ENCODE peak calls at places on chromosomes 5 and 9, in nine cellular contexts. R is choroid plexus epithelial cell, T is fibroblast of mammary gland, Q is ovary, C is lower lobe of right lung, L is A549, I is HFF-Myc, O is GM12865, M is astrocyte of the spinal cord. U is an unnamed sample.
A peak's percentile ranks its signal among the peaks of the same experiment; 100 is the strongest.

GRCh38 chr5:113242481-113243348 is 192.1 kb downstream of the TSSK1B start:
- DNase-seq in R (no peak), C (no peak), Q (no peak), T (peak; percentile 35), M (no peak), O (no peak), L (no peak), I (no peak), U (no peak)

GRCh38 chr5:71924980-71925379 is 182.3 kb upstream of the MAP1B start:
- DNase-seq in Q (no peak), T (peak; percentile 40), I (no peak), L (peak; percentile 75), O (no peak), R (peak; percentile 75), M (peak; percentile 66), C (no peak), U (peak; percentile 39)

GRCh38 chr9:90009447-90009846 is 404.6 kb downstream of the GADD45G start:
- DNase-seq in R (no peak), I (no peak), L (no peak), C (peak; percentile 56), Q (no peak), O (peak; percentile 25), T (no peak), M (no peak), U (no peak)

GRCh38 chr9:8783999-8784398 is 984.4 kb upstream of the DMAC1 start:
- DNase-seq in Q (no peak), C (no peak), R (no peak), T (no peak), I (no peak), L (no peak), M (no peak), O (no peak), U (peak; percentile 18)

GRCh38 chr5:6759401-6759800 is 46.2 kb downstream of the TENT4A start:
- DNase-seq in M (no peak), Q (no peak), L (peak; percentile 56), O (no peak), I (no peak), R (peak; percentile 20), C (no peak), T (peak; percentile 27), U (peak; percentile 13)

GRCh38 chr9:95017062-95017461 is 290.6 kb downstream of the AOPEP start:
- DNase-seq in L (no peak), O (no peak), I (no peak), C (no peak), M (no peak), Q (no peak), T (peak; percentile 39), R (no peak), U (no peak)

GRCh38 chr9:105760053-105760452 is 65.7 kb downstream of the TMEM38B start:
- DNase-seq in C (no peak), M (no peak), T (peak; percentile 18), O (no peak), Q (no peak), L (peak; percentile 1), I (no peak), R (peak; percentile 4), U (no peak)

GRCh38 chr9:84940294-84940693 is 270.8 kb downstream of the NTRK2 start:
- DNase-seq in M (peak; percentile 10), C (no peak), I (no peak), O (no peak), Q (no peak), T (peak; percentile 16), L (no peak), R (no peak), U (no peak)

DNA sequence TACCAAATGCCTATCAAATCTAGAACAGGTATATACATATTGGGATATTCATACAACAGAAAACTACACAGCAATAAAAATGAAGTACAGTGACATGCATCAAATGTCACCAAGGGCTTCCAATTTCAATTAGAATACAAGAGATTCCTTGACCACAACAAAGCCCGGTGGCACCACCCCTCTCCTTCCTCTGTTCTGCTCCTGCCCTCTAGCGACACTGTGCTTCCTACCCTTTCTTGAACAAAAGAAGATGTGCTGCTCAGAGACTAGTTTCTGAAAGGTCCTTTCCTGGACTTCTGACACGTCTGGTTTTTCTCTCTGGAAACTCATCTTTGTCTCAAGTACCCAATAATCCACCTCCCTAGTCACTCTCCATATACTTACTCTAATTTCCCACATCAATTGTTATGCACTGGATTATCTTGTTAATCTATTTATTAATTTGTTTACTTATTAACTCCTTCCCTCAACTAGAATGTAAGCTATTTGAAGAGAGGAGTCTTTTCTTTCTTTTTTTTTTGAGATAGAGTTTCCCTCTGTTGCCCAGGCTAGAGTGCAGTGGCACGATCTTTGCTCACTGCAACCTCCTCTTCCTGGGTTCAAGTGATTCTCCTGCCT is 70.4 kb upstream of the CTSV start:
- DNase-seq in Q (no peak), I (peak; percentile 6), C (no peak), L (peak; percentile 52), M (peak; percentile 23), T (peak; percentile 42), O (peak; percentile 58), R (peak; percentile 66), U (peak; percentile 28)
- TF ChIP-seq CTCF in Q (no peak), I (peak; percentile 53), C (peak; percentile 49), L (peak; percentile 53), M (peak; percentile 46), T (peak; percentile 55), O (peak; percentile 56), R (peak; percentile 76), U (peak; percentile 74)

GRCh38 chr5:62578540-62578939 is at the start of gene LRRC70:
- DNase-seq in C (no peak), Q (no peak), L (peak; percentile 27), M (peak; percentile 74), R (peak; percentile 95), T (peak; percentile 38), O (peak; percentile 65), I (peak; percentile 37), U (peak; percentile 27)
- H3K4me3 ChIP-seq in C (peak within 1 kb of the TSS; percentile 20), Q (no peak within 1 kb of the TSS), L (no peak within 1 kb of the TSS), M (no peak within 1 kb of the TSS), R (no peak within 1 kb of the TSS), T (no peak within 1 kb of the TSS), O (no peak within 1 kb of the TSS), I (no peak within 1 kb of the TSS), U (no peak within 1 kb of the TSS)

GRCh38 chr5:159642379-159642778 is 273.9 kb upstream of the ADRA1B start:
- DNase-seq in T (no peak), I (no peak), O (no peak), R (no peak), L (no peak), C (no peak), Q (no peak), M (no peak), U (no peak)
- TF ChIP-seq CTCF in T (peak; percentile 11), I (no peak), O (no peak), R (peak; percentile 12), L (no peak), C (no peak), Q (no peak), M (no peak), U (peak; percentile 26)

DNA sequence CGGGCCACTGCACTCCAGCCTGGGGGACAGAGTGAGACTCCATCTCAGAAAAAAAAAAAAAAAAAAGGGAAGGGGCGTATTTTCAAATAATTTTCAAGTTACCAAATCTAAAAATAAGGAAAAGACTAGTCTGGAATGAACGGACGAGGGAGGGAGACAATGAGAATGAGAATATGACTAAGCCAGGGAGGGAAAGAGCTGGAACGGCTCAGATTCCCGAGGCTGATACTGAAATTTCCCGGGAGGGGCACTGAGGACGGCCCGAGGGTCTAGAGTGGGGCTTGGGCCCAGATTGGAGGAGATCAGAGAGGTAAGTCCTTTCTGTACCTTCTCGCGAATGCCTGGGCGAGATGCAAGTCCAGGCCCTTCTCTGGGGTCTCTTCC is 3.4 kb upstream of the CCIN start:
- DNase-seq in R (no peak), L (no peak), M (peak; percentile 45), O (no peak), C (no peak), Q (no peak), T (peak; percentile 61), I (no peak), U (no peak)
- H3K4me3 ChIP-seq in R (no peak overlapping the region), L (no peak overlapping the region), M (no peak overlapping the region), O (no peak overlapping the region), C (peak overlapping the region; percentile 49), Q (peak overlapping the region; percentile 45), T (peak overlapping the region; percentile 60), I (no peak overlapping the region), U (no peak overlapping the region)

GRCh38 chr9:38391278-38392118 is 1.0 kb upstream of the ALDH1B1 start:
- DNase-seq in Q (no peak), C (no peak), O (no peak), L (no peak), T (no peak), M (no peak), I (no peak), R (no peak), U (no peak)

GRCh38 chr9:38390851-38391250 is 1.7 kb upstream of the ALDH1B1 start:
- DNase-seq in T (no peak), O (no peak), R (no peak), M (no peak), I (no peak), C (no peak), L (no peak), Q (no peak), U (no peak)

GRCh38 chr9:38393128-38393809 is 767 bp downstream of the ALDH1B1 start:
- DNase-seq in O (peak; percentile 18), C (no peak), Q (no peak), M (no peak), R (no peak), L (no peak), T (no peak), I (no peak), U (no peak)

GRCh38 chr9:38394419-38394818 is 1.9 kb downstream of the ALDH1B1 start:
- DNase-seq in R (no peak), L (no peak), C (no peak), O (no peak), M (no peak), T (no peak), Q (no peak), I (no peak), U (no peak)

DNA sequence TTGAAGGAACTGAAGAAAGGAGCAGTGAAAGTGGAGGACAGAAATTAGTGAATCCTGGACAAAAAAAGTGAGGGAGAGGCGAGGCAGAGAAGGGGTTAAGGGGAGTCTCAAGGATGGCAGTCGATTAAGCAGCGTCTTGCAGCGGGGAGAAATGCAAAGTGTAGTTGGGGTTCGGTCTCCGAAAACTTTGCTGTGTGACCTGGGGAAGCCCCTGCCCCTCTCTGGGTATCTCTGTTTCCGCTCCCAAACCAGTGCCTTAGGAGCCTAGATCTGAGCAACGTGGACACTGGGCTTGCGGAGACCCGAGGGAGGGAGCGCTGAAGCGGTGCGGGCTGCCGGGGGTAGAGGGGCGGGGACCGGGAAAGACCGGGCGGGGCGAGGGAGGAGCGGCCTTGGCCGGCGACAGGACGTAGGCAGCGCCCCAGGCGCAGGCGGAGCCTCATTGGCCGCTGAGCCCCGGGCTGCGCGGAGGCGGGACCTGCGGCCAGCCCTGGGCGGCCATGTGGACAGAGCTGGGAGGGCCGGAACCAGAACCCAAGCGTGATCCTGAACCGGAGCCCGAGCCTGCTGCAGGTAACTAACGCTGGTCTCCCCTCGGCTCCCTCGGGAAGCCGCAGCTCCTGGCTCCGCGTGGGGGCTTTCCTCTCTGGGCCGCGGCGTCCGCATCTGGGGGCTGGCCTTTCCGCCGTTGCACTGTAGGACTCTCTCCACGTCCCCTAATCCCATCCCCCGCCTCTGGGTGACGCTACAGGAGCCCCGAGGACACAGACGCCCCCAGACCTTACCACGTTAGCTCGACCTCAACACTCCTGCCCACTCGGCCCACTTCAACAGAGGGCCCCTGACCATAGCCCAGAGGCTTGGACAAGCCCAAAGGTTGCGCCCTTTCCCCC is at the start of gene ALDH1B1:
- DNase-seq in O (peak; percentile 87), T (peak; percentile 79), C (peak; percentile 92), Q (peak; percentile 87), M (peak; percentile 80), I (peak; percentile 40), R (peak; percentile 84), L (peak; percentile 86), U (peak; percentile 39)
- TF ChIP-seq CTCF in O (peak; percentile 20), T (peak; percentile 15), C (peak; percentile 6), Q (no peak), M (peak; percentile 31), I (peak; percentile 9), R (peak; percentile 21), L (peak; percentile 32), U (peak; percentile 34)